ENCODE peak calls at places on chromosome 18, in eight cellular contexts. One of them, this sample, is unnamed.

GRCh38 chr18:55477537-55478300 is 110.3 kb downstream of the TCF4 start:
- DNase-seq in MM.1S: peak; percentile 55
- DNase-seq in hepatocyte: peak; percentile 22
- DNase-seq in HCT116: no peak
- DNase-seq in GM23338: no peak
- DNase-seq in neural progenitor cell: no peak
- DNase-seq in OCI-LY7: peak; percentile 42
- DNase-seq in SK-N-SH: no peak
- DNase-seq in this sample: peak; percentile 45

GRCh38 chr18:77140439-77141109 is 8.0 kb upstream of the MBP start:
- DNase-seq in MM.1S: no peak
- DNase-seq in hepatocyte: peak; percentile 46
- DNase-seq in HCT116: no peak
- DNase-seq in GM23338: no peak
- DNase-seq in neural progenitor cell: no peak
- DNase-seq in OCI-LY7: peak; percentile 17
- DNase-seq in SK-N-SH: no peak
- DNase-seq in this sample: no peak

GRCh38 chr18:77086034-77086433 is 46.5 kb downstream of the MBP start:
- DNase-seq in MM.1S: no peak
- DNase-seq in hepatocyte: no peak
- DNase-seq in HCT116: no peak
- DNase-seq in GM23338: no peak
- DNase-seq in neural progenitor cell: no peak
- DNase-seq in OCI-LY7: no peak
- DNase-seq in SK-N-SH: no peak
- DNase-seq in this sample: peak; percentile 24

GRCh38 chr18:76806301-76806700 is 16.1 kb upstream of the ZNF236 start:
- DNase-seq in MM.1S: no peak
- DNase-seq in hepatocyte: no peak
- DNase-seq in HCT116: no peak
- DNase-seq in GM23338: no peak
- DNase-seq in neural progenitor cell: no peak
- DNase-seq in OCI-LY7: no peak
- DNase-seq in SK-N-SH: no peak
- DNase-seq in this sample: no peak

GRCh38 chr18:58247363-58247834 is 203.4 kb downstream of the NEDD4L start:
- DNase-seq in MM.1S: no peak
- DNase-seq in hepatocyte: no peak
- DNase-seq in HCT116: no peak
- DNase-seq in GM23338: peak; percentile 67
- DNase-seq in neural progenitor cell: peak; percentile 66
- DNase-seq in OCI-LY7: no peak
- DNase-seq in SK-N-SH: no peak
- DNase-seq in this sample: no peak

GRCh38 chr18:78727057-78727739 is 252.4 kb upstream of the SALL3 start:
- DNase-seq in MM.1S: no peak
- DNase-seq in hepatocyte: no peak
- DNase-seq in HCT116: no peak
- DNase-seq in GM23338: no peak
- DNase-seq in neural progenitor cell: no peak
- DNase-seq in OCI-LY7: no peak
- DNase-seq in SK-N-SH: no peak
- DNase-seq in this sample: no peak

GRCh38 chr18:9575558-9575957 is 38.8 kb downstream of the PPP4R1 start:
- DNase-seq in MM.1S: no peak
- DNase-seq in hepatocyte: peak; percentile 96
- DNase-seq in HCT116: peak; percentile 89
- DNase-seq in GM23338: peak; percentile 83
- DNase-seq in neural progenitor cell: peak; percentile 73
- DNase-seq in OCI-LY7: peak; percentile 69
- DNase-seq in SK-N-SH: peak; percentile 42
- DNase-seq in this sample: peak; percentile 95

GRCh38 chr18:21194871-21195771 is 46.9 kb upstream of the GREB1L start:
- DNase-seq in MM.1S: peak; percentile 54
- DNase-seq in hepatocyte: peak; percentile 42
- DNase-seq in HCT116: peak; percentile 79
- DNase-seq in GM23338: peak; percentile 67
- DNase-seq in neural progenitor cell: peak; percentile 44
- DNase-seq in OCI-LY7: peak; percentile 57
- DNase-seq in SK-N-SH: peak; percentile 29
- DNase-seq in this sample: peak; percentile 69

GRCh38 chr18:54169710-54170403 is 54.6 kb downstream of the MBD2 start:
- DNase-seq in MM.1S: no peak
- DNase-seq in hepatocyte: no peak
- DNase-seq in HCT116: no peak
- DNase-seq in GM23338: no peak
- DNase-seq in neural progenitor cell: no peak
- DNase-seq in OCI-LY7: no peak
- DNase-seq in SK-N-SH: no peak
- DNase-seq in this sample: no peak

GRCh38 chr18:54162431-54162830 is 62.0 kb downstream of the MBD2 start:
- DNase-seq in MM.1S: no peak
- DNase-seq in hepatocyte: no peak
- DNase-seq in HCT116: no peak
- DNase-seq in GM23338: no peak
- DNase-seq in neural progenitor cell: no peak
- DNase-seq in OCI-LY7: no peak
- DNase-seq in SK-N-SH: no peak
- DNase-seq in this sample: peak; percentile 83

GRCh38 chr18:54163458-54163857 is 61.0 kb downstream of the MBD2 start:
- DNase-seq in MM.1S: no peak
- DNase-seq in hepatocyte: no peak
- DNase-seq in HCT116: no peak
- DNase-seq in GM23338: no peak
- DNase-seq in neural progenitor cell: no peak
- DNase-seq in OCI-LY7: no peak
- DNase-seq in SK-N-SH: no peak
- DNase-seq in this sample: peak; percentile 41

GRCh38 chr18:54161267-54161666 is 63.2 kb downstream of the MBD2 start:
- DNase-seq in MM.1S: no peak
- DNase-seq in hepatocyte: no peak
- DNase-seq in HCT116: no peak
- DNase-seq in GM23338: no peak
- DNase-seq in neural progenitor cell: no peak
- DNase-seq in OCI-LY7: no peak
- DNase-seq in SK-N-SH: no peak
- DNase-seq in this sample: peak; percentile 31

DNA sequence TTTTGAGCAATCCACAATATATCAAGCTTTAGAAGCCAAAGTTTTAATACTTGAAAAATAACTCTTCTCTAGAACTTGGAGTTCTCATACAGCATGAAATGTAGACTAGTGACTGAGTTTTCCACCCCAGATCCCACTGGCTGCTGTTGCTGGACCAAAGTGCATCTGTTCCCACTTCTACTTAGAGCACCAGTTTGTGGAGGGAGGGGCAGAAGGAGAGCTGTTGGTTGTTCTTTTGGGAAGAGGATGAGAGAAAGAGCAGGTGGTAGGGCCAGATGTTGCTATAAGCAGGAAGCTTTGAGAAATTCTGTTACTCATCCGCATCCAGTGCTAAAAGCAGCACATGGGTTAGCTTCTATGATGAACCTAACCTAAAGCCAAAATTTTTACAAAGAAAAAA is 59.0 kb downstream of the MBD2 start:
- DNase-seq in MM.1S: no peak
- DNase-seq in hepatocyte: no peak
- DNase-seq in HCT116: no peak
- DNase-seq in GM23338: no peak
- DNase-seq in neural progenitor cell: no peak
- DNase-seq in OCI-LY7: no peak
- DNase-seq in SK-N-SH: no peak
- DNase-seq in this sample: no peak
- TF ChIP-seq EZH2phosphoT487 in MM.1S: no peak
- TF ChIP-seq EZH2phosphoT487 in hepatocyte: no peak
- TF ChIP-seq EZH2phosphoT487 in HCT116: no peak
- TF ChIP-seq EZH2phosphoT487 in GM23338: no peak
- TF ChIP-seq EZH2phosphoT487 in neural progenitor cell: no peak
- TF ChIP-seq EZH2phosphoT487 in OCI-LY7: no peak
- TF ChIP-seq EZH2phosphoT487 in SK-N-SH: no peak
- TF ChIP-seq EZH2phosphoT487 in this sample: no peak

DNA sequence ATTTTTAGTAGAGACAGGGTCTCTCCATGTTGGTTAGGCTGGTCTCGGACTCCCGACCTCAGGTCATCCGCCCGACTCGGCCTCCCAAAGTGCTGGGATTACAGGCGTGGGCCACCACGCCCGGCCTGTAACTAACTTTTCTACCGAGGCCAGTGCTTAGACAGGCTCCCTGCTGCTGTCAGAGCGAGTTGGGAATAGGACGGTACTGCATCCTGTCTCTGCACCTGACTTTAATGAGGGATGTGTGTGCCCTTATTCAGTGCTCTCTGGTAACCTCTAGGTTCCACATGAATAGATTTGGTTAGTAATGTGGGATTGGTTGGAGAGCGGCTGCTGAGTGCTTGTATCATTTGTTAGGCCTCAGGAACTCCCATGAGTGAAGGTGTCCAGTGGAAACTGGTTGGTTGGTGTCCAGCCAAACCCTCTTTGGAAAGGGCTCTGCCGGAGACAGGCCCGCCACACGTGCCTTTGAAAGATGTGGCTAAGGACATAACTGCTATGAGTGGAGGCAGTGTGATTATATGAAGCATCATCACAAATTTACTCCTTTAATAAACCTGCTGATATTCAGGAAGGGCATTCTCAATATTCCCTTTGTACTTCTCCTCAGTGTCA is 36.6 kb downstream of the MYOM1 start:
- DNase-seq in MM.1S: no peak
- DNase-seq in hepatocyte: no peak
- DNase-seq in HCT116: no peak
- DNase-seq in GM23338: peak; percentile 37
- DNase-seq in neural progenitor cell: no peak
- DNase-seq in OCI-LY7: no peak
- DNase-seq in SK-N-SH: no peak
- DNase-seq in this sample: no peak
- TF ChIP-seq CTCF in MM.1S: no peak
- TF ChIP-seq CTCF in hepatocyte: no peak
- TF ChIP-seq CTCF in HCT116: no peak
- TF ChIP-seq CTCF in GM23338: no peak
- TF ChIP-seq CTCF in neural progenitor cell: no peak
- TF ChIP-seq CTCF in OCI-LY7: no peak
- TF ChIP-seq CTCF in SK-N-SH: no peak
- TF ChIP-seq CTCF in this sample: no peak

GRCh38 chr18:48997681-48997984 is 46.9 kb upstream of the SMAD7 start:
- DNase-seq in MM.1S: no peak
- DNase-seq in hepatocyte: no peak
- DNase-seq in HCT116: no peak
- DNase-seq in GM23338: peak; percentile 56
- DNase-seq in neural progenitor cell: no peak
- DNase-seq in OCI-LY7: no peak
- DNase-seq in SK-N-SH: no peak
- DNase-seq in this sample: peak; percentile 58

GRCh38 chr18:48996041-48996440 is 45.3 kb upstream of the SMAD7 start:
- DNase-seq in MM.1S: no peak
- DNase-seq in hepatocyte: no peak
- DNase-seq in HCT116: no peak
- DNase-seq in GM23338: no peak
- DNase-seq in neural progenitor cell: no peak
- DNase-seq in OCI-LY7: no peak
- DNase-seq in SK-N-SH: no peak
- DNase-seq in this sample: no peak

GRCh38 chr18:48994926-48995835 is 44.4 kb upstream of the SMAD7 start:
- DNase-seq in MM.1S: no peak
- DNase-seq in hepatocyte: no peak
- DNase-seq in HCT116: no peak
- DNase-seq in GM23338: no peak
- DNase-seq in neural progenitor cell: no peak
- DNase-seq in OCI-LY7: no peak
- DNase-seq in SK-N-SH: no peak
- DNase-seq in this sample: no peak

GRCh38 chr18:48997985-48998831 is 47.4 kb upstream of the SMAD7 start:
- DNase-seq in MM.1S: no peak
- DNase-seq in hepatocyte: peak; percentile 88
- DNase-seq in HCT116: peak; percentile 91
- DNase-seq in GM23338: peak; percentile 72
- DNase-seq in neural progenitor cell: peak; percentile 44
- DNase-seq in OCI-LY7: no peak
- DNase-seq in SK-N-SH: peak; percentile 72
- DNase-seq in this sample: peak; percentile 84

DNA sequence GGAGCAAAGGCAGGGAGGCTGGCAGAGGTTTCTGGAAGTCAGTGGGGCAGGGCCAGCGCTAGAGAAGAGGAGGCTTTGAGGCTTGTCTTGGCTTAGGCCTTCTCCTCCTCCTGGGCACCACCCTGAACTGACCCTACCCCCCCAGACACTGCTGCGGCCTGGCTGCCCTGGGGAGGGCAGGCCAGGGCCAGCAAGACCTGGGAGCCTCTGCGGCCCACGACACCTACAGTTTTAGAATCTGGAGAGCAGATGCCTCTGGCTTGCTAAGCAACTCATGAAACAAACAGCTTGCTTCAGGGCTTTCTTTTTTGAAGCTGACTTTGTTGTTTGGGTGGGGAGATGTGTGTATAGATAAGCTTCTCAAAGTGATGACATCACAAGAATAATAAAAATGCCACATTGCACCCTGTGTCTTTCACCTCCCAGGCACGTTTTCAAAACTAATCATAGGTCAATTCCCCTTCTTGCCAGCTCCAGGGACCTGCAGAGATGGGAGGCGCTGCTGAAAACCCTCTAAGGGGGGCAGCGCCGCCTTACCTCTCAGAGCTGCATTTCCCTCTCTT is 46.2 kb upstream of the SMAD7 start:
- DNase-seq in MM.1S: no peak
- DNase-seq in hepatocyte: peak; percentile 77
- DNase-seq in HCT116: peak; percentile 58
- DNase-seq in GM23338: no peak
- DNase-seq in neural progenitor cell: no peak
- DNase-seq in OCI-LY7: no peak
- DNase-seq in SK-N-SH: peak; percentile 77
- DNase-seq in this sample: peak; percentile 66
- TF ChIP-seq EZH2phosphoT487 in MM.1S: no peak
- TF ChIP-seq EZH2phosphoT487 in hepatocyte: no peak
- TF ChIP-seq EZH2phosphoT487 in HCT116: no peak
- TF ChIP-seq EZH2phosphoT487 in GM23338: no peak
- TF ChIP-seq EZH2phosphoT487 in neural progenitor cell: no peak
- TF ChIP-seq EZH2phosphoT487 in OCI-LY7: no peak
- TF ChIP-seq EZH2phosphoT487 in SK-N-SH: no peak
- TF ChIP-seq EZH2phosphoT487 in this sample: no peak

GRCh38 chr18:80228051-80228848 is 19.1 kb downstream of the PARD6G start:
- DNase-seq in MM.1S: no peak
- DNase-seq in hepatocyte: no peak
- DNase-seq in HCT116: no peak
- DNase-seq in GM23338: no peak
- DNase-seq in neural progenitor cell: no peak
- DNase-seq in OCI-LY7: no peak
- DNase-seq in SK-N-SH: no peak
- DNase-seq in this sample: no peak

GRCh38 chr18:80227472-80227871 is 19.8 kb downstream of the PARD6G start:
- DNase-seq in MM.1S: no peak
- DNase-seq in hepatocyte: no peak
- DNase-seq in HCT116: no peak
- DNase-seq in GM23338: no peak
- DNase-seq in neural progenitor cell: no peak
- DNase-seq in OCI-LY7: no peak
- DNase-seq in SK-N-SH: no peak
- DNase-seq in this sample: no peak

GRCh38 chr18:80231151-80231550 is 16.2 kb downstream of the PARD6G start:
- DNase-seq in MM.1S: no peak
- DNase-seq in hepatocyte: no peak
- DNase-seq in HCT116: no peak
- DNase-seq in GM23338: no peak
- DNase-seq in neural progenitor cell: no peak
- DNase-seq in OCI-LY7: no peak
- DNase-seq in SK-N-SH: no peak
- DNase-seq in this sample: no peak

GRCh38 chr18:80229766-80230745 is 17.3 kb downstream of the PARD6G start:
- DNase-seq in MM.1S: no peak
- DNase-seq in hepatocyte: no peak
- DNase-seq in HCT116: no peak
- DNase-seq in GM23338: no peak
- DNase-seq in neural progenitor cell: no peak
- DNase-seq in OCI-LY7: no peak
- DNase-seq in SK-N-SH: no peak
- DNase-seq in this sample: peak; percentile 19

DNA sequence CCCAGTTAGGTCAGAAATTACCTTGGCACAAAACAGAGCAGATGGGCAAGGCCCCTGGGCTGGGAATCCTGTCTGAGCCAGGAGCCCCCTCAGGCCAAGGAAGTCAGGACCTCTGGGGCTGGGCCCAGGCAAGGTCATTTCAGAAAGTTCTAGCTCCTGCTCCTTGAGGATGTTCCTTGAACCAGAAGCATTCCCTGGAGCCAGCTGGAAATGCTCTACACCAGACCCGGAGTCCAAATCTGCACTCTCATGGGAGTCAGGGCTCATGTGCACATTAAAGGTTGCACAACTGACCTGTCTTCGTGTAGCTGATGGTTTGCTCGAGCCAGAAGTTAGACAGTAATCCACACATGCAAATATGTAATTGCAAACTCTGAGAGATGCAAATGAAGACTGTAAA is 18.0 kb downstream of the PARD6G start:
- DNase-seq in MM.1S: no peak
- DNase-seq in hepatocyte: no peak
- DNase-seq in HCT116: no peak
- DNase-seq in GM23338: no peak
- DNase-seq in neural progenitor cell: no peak
- DNase-seq in OCI-LY7: no peak
- DNase-seq in SK-N-SH: no peak
- DNase-seq in this sample: no peak
- TF ChIP-seq CTCF in MM.1S: no peak
- TF ChIP-seq CTCF in hepatocyte: no peak
- TF ChIP-seq CTCF in HCT116: no peak
- TF ChIP-seq CTCF in GM23338: no peak
- TF ChIP-seq CTCF in neural progenitor cell: no peak
- TF ChIP-seq CTCF in OCI-LY7: no peak
- TF ChIP-seq CTCF in SK-N-SH: no peak
- TF ChIP-seq CTCF in this sample: no peak

This sample was measured in PC-3.